ENCODE peak calls at places on chromosomes 4 and X, in four cellular contexts. I, P, E and F are unnamed samples.

GRCh38 chrX:82218361-82218760 is 1016.5 kb downstream of the SH3BGRL start:
- DNase-seq in I (peak), P (no peak), E (no peak), F (no peak)

GRCh38 chr4:8103421-8103820 is 55.2 kb downstream of the ABLIM2 start:
- DNase-seq in I (no peak), P (no peak), E (no peak), F (no peak)

GRCh38 chrX:129738466-129739308 is at the start of gene XPNPEP2:
- DNase-seq in I (no peak), E (peak), P (no peak), F (no peak)

GRCh38 chrX:3939967-3940610 is 226.6 kb upstream of the PRKX start:
- DNase-seq in P (no peak), E (no peak), I (peak), F (no peak)

GRCh38 chrX:150582338-150582948 is 14.0 kb downstream of the MTM1 start:
- DNase-seq in E (no peak), I (no peak), P (no peak), F (no peak)

GRCh38 chr4:102687373-102687981 is 73.3 kb downstream of the MANBA start:
- DNase-seq in P (no peak), I (peak), E (no peak), F (no peak)

GRCh38 chr4:27881705-27882104 is 1021.1 kb downstream of the STIM2 start:
- DNase-seq in I (no peak), E (no peak), P (no peak), F (no peak)

GRCh38 chrX:54921427-54922021 is 900 bp downstream of the TRO start:
- DNase-seq in E (peak), I (peak), P (peak), F (no peak)

GRCh38 chr4:74418063-74418670 is 26.8 kb upstream of the AREG start:
- DNase-seq in P (no peak), I (peak), E (no peak), F (no peak)

GRCh38 chr4:55138367-55138766 is 13.0 kb upstream of the KDR start:
- DNase-seq in I (no peak), E (no peak), P (no peak), F (no peak)

GRCh38 chrX:134985479-134985878 is 5.3 kb upstream of the SMIM10 start:
- DNase-seq in P (no peak), E (no peak), I (no peak), F (no peak)

GRCh38 chr4:111961806-111962205 is 183.4 kb upstream of the FAM241A start:
- DNase-seq in E (no peak), P (no peak), I (peak), F (no peak)

GRCh38 chrX:145694048-145694447 is 123.6 kb upstream of the SLITRK2 start:
- DNase-seq in P (no peak), E (no peak), I (no peak), F (no peak)

GRCh38 chr4:42306221-42307109 is 90.8 kb upstream of the SHISA3 start:
- DNase-seq in P (no peak), I (no peak), E (no peak), F (no peak)

GRCh38 chr4:26713563-26714145 is 129.8 kb downstream of the TBC1D19 start:
- DNase-seq in I (peak), E (no peak), P (no peak), F (no peak)

GRCh38 chr4:102826105-102826889 is 1.1 kb downstream of the UBE2D3 start:
- DNase-seq in I (no peak), P (no peak), E (no peak), F (no peak)

GRCh38 chr4:41358626-41359025 is 101.9 kb downstream of the UCHL1 start:
- DNase-seq in I (no peak), P (no peak), E (no peak), F (peak)